ENCODE peak calls at places on chromosomes 12 and 14, in five cellular contexts. One of them, this sample, is unnamed.

GRCh38 chr14:67722293-67722692 is 20.6 kb downstream of the RDH12 start:
- DNase-seq in uterus: peak
- DNase-seq in thyroid gland: peak
- DNase-seq in ovary: peak
- DNase-seq in heart left ventricle: peak
- DNase-seq in this sample: peak

GRCh38 chr12:69070319-69071090 is 137.5 kb upstream of the CPM start:
- DNase-seq in uterus: peak
- DNase-seq in ovary: peak
- DNase-seq in thyroid gland: peak
- DNase-seq in heart left ventricle: peak
- DNase-seq in this sample: peak

GRCh38 chr12:124736115-124737039 is 127.3 kb downstream of the SCARB1 start:
- DNase-seq in heart left ventricle: no peak
- DNase-seq in uterus: no peak
- DNase-seq in ovary: no peak
- DNase-seq in thyroid gland: no peak
- DNase-seq in this sample: no peak

GRCh38 chr12:25995906-25996305 is 37.4 kb downstream of the RASSF8 start:
- DNase-seq in uterus: no peak
- DNase-seq in heart left ventricle: no peak
- DNase-seq in ovary: no peak
- DNase-seq in thyroid gland: no peak
- DNase-seq in this sample: no peak

GRCh38 chr12:6608592-6609311 is 1.6 kb upstream of the CHD4 start:
- DNase-seq in heart left ventricle: no peak
- DNase-seq in thyroid gland: peak
- DNase-seq in uterus: peak
- DNase-seq in ovary: peak
- DNase-seq in this sample: peak

GRCh38 chr14:88785911-88786310 is 6.8 kb downstream of the EML5 start:
- DNase-seq in heart left ventricle: no peak
- DNase-seq in ovary: no peak
- DNase-seq in thyroid gland: no peak
- DNase-seq in uterus: no peak
- DNase-seq in this sample: no peak

GRCh38 chr12:124681779-124682391 is 114.5 kb upstream of the NCOR2 start:
- DNase-seq in ovary: no peak
- DNase-seq in uterus: peak
- DNase-seq in thyroid gland: peak
- DNase-seq in heart left ventricle: peak
- DNase-seq in this sample: no peak

GRCh38 chr12:117111386-117112267 is 12.4 kb upstream of the TESC start:
- DNase-seq in thyroid gland: peak
- DNase-seq in ovary: no peak
- DNase-seq in uterus: no peak
- DNase-seq in heart left ventricle: no peak
- DNase-seq in this sample: no peak

GRCh38 chr14:57889245-57889644 is 23.4 kb upstream of the SLC35F4 start:
- DNase-seq in uterus: peak
- DNase-seq in heart left ventricle: peak
- DNase-seq in thyroid gland: peak
- DNase-seq in ovary: peak
- DNase-seq in this sample: peak

GRCh38 chr12:1791104-1791927 is 29.0 kb upstream of the LRTM2 start:
- DNase-seq in uterus: peak
- DNase-seq in ovary: peak
- DNase-seq in heart left ventricle: peak
- DNase-seq in thyroid gland: peak
- DNase-seq in this sample: peak

GRCh38 chr12:104317538-104318210 is 14.1 kb downstream of the EID3 start:
- DNase-seq in ovary: no peak
- DNase-seq in heart left ventricle: no peak
- DNase-seq in uterus: no peak
- DNase-seq in thyroid gland: no peak
- DNase-seq in this sample: no peak

GRCh38 chr14:68547305-68548193 is 245.3 kb downstream of the ZFP36L1 start:
- DNase-seq in uterus: peak
- DNase-seq in ovary: peak
- DNase-seq in thyroid gland: peak
- DNase-seq in heart left ventricle: peak
- DNase-seq in this sample: peak

GRCh38 chr12:123471374-123472068 is 13.6 kb downstream of the SNRNP35 start:
- DNase-seq in uterus: no peak
- DNase-seq in thyroid gland: peak
- DNase-seq in ovary: no peak
- DNase-seq in heart left ventricle: peak
- DNase-seq in this sample: peak

GRCh38 chr12:28776913-28777312 is 372.2 kb upstream of the FAR2 start:
- DNase-seq in heart left ventricle: no peak
- DNase-seq in ovary: no peak
- DNase-seq in uterus: no peak
- DNase-seq in thyroid gland: no peak
- DNase-seq in this sample: no peak

GRCh38 chr12:132100306-132101065 is 43.6 kb downstream of the DDX51 start:
- DNase-seq in uterus: no peak
- DNase-seq in ovary: no peak
- DNase-seq in heart left ventricle: no peak
- DNase-seq in thyroid gland: no peak
- DNase-seq in this sample: no peak

GRCh38 chr12:80033457-80033856 is 65.9 kb upstream of the OTOGL start:
- DNase-seq in ovary: no peak
- DNase-seq in thyroid gland: no peak
- DNase-seq in uterus: no peak
- DNase-seq in heart left ventricle: no peak
- DNase-seq in this sample: no peak

GRCh38 chr12:127233016-127233415 is 1034.0 kb upstream of the TMEM132C start:
- DNase-seq in thyroid gland: no peak
- DNase-seq in uterus: no peak
- DNase-seq in ovary: no peak
- DNase-seq in heart left ventricle: no peak
- DNase-seq in this sample: no peak

GRCh38 chr12:130633771-130634170 is 82.3 kb downstream of the RIMBP2 start:
- DNase-seq in thyroid gland: peak
- DNase-seq in heart left ventricle: no peak
- DNase-seq in uterus: no peak
- DNase-seq in ovary: no peak
- DNase-seq in this sample: peak

GRCh38 chr14:28767239-28767850 is 758 bp downstream of the FOXG1 start:
- DNase-seq in heart left ventricle: no peak
- DNase-seq in uterus: no peak
- DNase-seq in ovary: no peak
- DNase-seq in thyroid gland: no peak
- DNase-seq in this sample: no peak

GRCh38 chr14:51310453-51311074 is 70.5 kb downstream of the TMX1 start:
- DNase-seq in uterus: peak
- DNase-seq in ovary: no peak
- DNase-seq in heart left ventricle: peak
- DNase-seq in thyroid gland: no peak
- DNase-seq in this sample: no peak

GRCh38 chr12:57793920-57794319 is 11.3 kb downstream of the TSFM start:
- DNase-seq in heart left ventricle: no peak
- DNase-seq in uterus: no peak
- DNase-seq in ovary: no peak
- DNase-seq in thyroid gland: no peak
- DNase-seq in this sample: peak

GRCh38 chr12:132046561-132046960 is 96.8 kb downstream of the EP400 start:
- DNase-seq in thyroid gland: no peak
- DNase-seq in heart left ventricle: no peak
- DNase-seq in ovary: no peak
- DNase-seq in uterus: no peak
- DNase-seq in this sample: no peak

GRCh38 chr12:120639771-120640721 is at the start of gene CABP1:
- DNase-seq in thyroid gland: peak
- DNase-seq in ovary: no peak
- DNase-seq in heart left ventricle: no peak
- DNase-seq in uterus: no peak
- DNase-seq in this sample: no peak

GRCh38 chr12:100926669-100927248 is 132.2 kb downstream of the ANO4 start:
- DNase-seq in ovary: no peak
- DNase-seq in thyroid gland: no peak
- DNase-seq in heart left ventricle: no peak
- DNase-seq in uterus: no peak
- DNase-seq in this sample: peak

GRCh38 chr12:124445121-124445718 is 122.2 kb downstream of the NCOR2 start:
- DNase-seq in heart left ventricle: no peak
- DNase-seq in ovary: no peak
- DNase-seq in uterus: no peak
- DNase-seq in thyroid gland: no peak
- DNase-seq in this sample: no peak

GRCh38 chr14:60656755-60657608 is 7.7 kb upstream of the SIX1 start:
- DNase-seq in heart left ventricle: no peak
- DNase-seq in uterus: peak
- DNase-seq in ovary: peak
- DNase-seq in thyroid gland: peak
- DNase-seq in this sample: peak

GRCh38 chr14:77025744-77026165 is 2.8 kb downstream of the IRF2BPL start:
- DNase-seq in uterus: no peak
- DNase-seq in ovary: no peak
- DNase-seq in thyroid gland: peak
- DNase-seq in heart left ventricle: no peak
- DNase-seq in this sample: peak

GRCh38 chr14:77027538-77028383 is 747 bp downstream of the IRF2BPL start:
- DNase-seq in thyroid gland: peak
- DNase-seq in ovary: peak
- DNase-seq in heart left ventricle: peak
- DNase-seq in uterus: peak
- DNase-seq in this sample: peak

GRCh38 chr14:77028384-77029246 is at the start of gene IRF2BPL:
- DNase-seq in heart left ventricle: peak
- DNase-seq in uterus: peak
- DNase-seq in ovary: peak
- DNase-seq in thyroid gland: peak
- DNase-seq in this sample: peak

GRCh38 chr14:77026166-77026929 is 2.2 kb downstream of the IRF2BPL start:
- DNase-seq in thyroid gland: peak
- DNase-seq in uterus: peak
- DNase-seq in ovary: peak
- DNase-seq in heart left ventricle: peak
- DNase-seq in this sample: peak

GRCh38 chr14:77026930-77027537 is 1.5 kb downstream of the IRF2BPL start:
- DNase-seq in uterus: peak
- DNase-seq in thyroid gland: no peak
- DNase-seq in heart left ventricle: peak
- DNase-seq in ovary: peak
- DNase-seq in this sample: peak
- TF ChIP-seq CTCF in uterus: peak
- TF ChIP-seq CTCF in thyroid gland: peak
- TF ChIP-seq CTCF in heart left ventricle: no peak
- TF ChIP-seq CTCF in ovary: no peak
- TF ChIP-seq CTCF in this sample: no peak

DNA sequence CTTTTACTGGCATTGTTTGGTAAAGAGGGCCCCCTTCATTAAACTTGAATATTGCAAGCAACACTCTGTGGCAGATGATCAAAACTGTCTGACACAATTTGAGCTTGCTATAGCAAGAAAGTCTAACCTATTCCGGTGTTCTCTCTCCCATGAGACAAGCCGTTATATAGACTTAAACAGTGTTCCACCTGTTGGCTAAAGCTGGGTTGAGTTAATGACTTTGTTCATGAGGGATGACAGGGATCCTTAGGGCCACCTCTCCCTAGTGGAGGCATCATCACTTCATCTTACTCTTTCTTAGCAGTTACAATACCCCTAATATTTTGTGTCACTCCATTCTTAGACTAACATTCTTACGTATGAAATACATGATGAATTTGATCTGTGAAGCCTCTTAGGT is 3.8 kb downstream of the EIF5 start:
- DNase-seq in heart left ventricle: no peak
- DNase-seq in thyroid gland: no peak
- DNase-seq in uterus: no peak
- DNase-seq in ovary: no peak
- DNase-seq in this sample: no peak
- TF ChIP-seq POLR2A in heart left ventricle: no peak
- TF ChIP-seq POLR2A in thyroid gland: no peak
- TF ChIP-seq POLR2A in uterus: no peak
- TF ChIP-seq POLR2A in ovary: no peak
- TF ChIP-seq POLR2A in this sample: no peak

GRCh38 chr14:26191123-26191522 is 406.7 kb downstream of the NOVA1 start:
- DNase-seq in uterus: no peak
- DNase-seq in thyroid gland: no peak
- DNase-seq in ovary: no peak
- DNase-seq in heart left ventricle: no peak
- DNase-seq in this sample: no peak
- TF ChIP-seq CTCF in uterus: no peak
- TF ChIP-seq CTCF in thyroid gland: no peak
- TF ChIP-seq CTCF in ovary: no peak
- TF ChIP-seq CTCF in heart left ventricle: no peak
- TF ChIP-seq CTCF in this sample: no peak

GRCh38 chr14:32203928-32204357 is 874 bp upstream of the RNU6-8 start:
- DNase-seq in thyroid gland: peak
- DNase-seq in uterus: no peak
- DNase-seq in heart left ventricle: no peak
- DNase-seq in ovary: peak
- DNase-seq in this sample: peak

GRCh38 chr14:32202468-32202865 is 602 bp downstream of the RNU6-8 start:
- DNase-seq in ovary: no peak
- DNase-seq in uterus: no peak
- DNase-seq in thyroid gland: no peak
- DNase-seq in heart left ventricle: no peak
- DNase-seq in this sample: no peak

GRCh38 chr14:32201196-32201815 is 539 bp upstream of the RNU6-7 start:
- DNase-seq in thyroid gland: peak
- DNase-seq in ovary: peak
- DNase-seq in heart left ventricle: peak
- DNase-seq in uterus: peak
- DNase-seq in this sample: peak

GRCh38 chr14:32201816-32202467 is at the start of gene RNU6-7:
- DNase-seq in uterus: peak
- DNase-seq in ovary: peak
- DNase-seq in thyroid gland: peak
- DNase-seq in heart left ventricle: peak
- DNase-seq in this sample: peak

GRCh38 chr14:32202941-32203882 is at the start of gene RNU6-8:
- DNase-seq in ovary: peak
- DNase-seq in uterus: peak
- DNase-seq in heart left ventricle: peak
- DNase-seq in thyroid gland: peak
- DNase-seq in this sample: peak
- TF ChIP-seq POLR2A in ovary: peak
- TF ChIP-seq POLR2A in uterus: no peak
- TF ChIP-seq POLR2A in heart left ventricle: no peak
- TF ChIP-seq POLR2A in thyroid gland: peak
- TF ChIP-seq POLR2A in this sample: peak

This sample was measured in adrenal gland.